ENCODE peak calls at places on chromosomes 12 and 14, in five cellular contexts. B is activated CD4-positive, alpha-beta T cell treated with anti-CD3 and anti-CD28 coated beads for 48 hours; C is NCI-H1048; F is Right ventricle myocardium superior; Q is GM23248. U is an unnamed sample.

GRCh38 chr12:33438890-33439586 is 581 bp downstream of the SYT10 start:
- DNase-seq in B (no peak), C (no peak), F (no peak), Q (peak), U (no peak)

GRCh38 chr12:104630230-104630670 is 173.5 kb downstream of the CHST11 start:
- DNase-seq in B (no peak), C (no peak), F (no peak), Q (no peak), U (no peak)

GRCh38 chr12:52335598-52336262 is 14.5 kb upstream of the KRT83 start:
- DNase-seq in B (no peak), C (no peak), F (no peak), Q (no peak), U (no peak)

GRCh38 chr12:90858261-90858660 is 96.7 kb downstream of the CCER1 start:
- DNase-seq in B (no peak), C (peak), F (no peak), Q (no peak), U (peak)

GRCh38 chr12:49037111-49037946 is 18.8 kb upstream of the PRKAG1 start:
- DNase-seq in B (no peak), C (no peak), F (peak), Q (no peak), U (no peak)

GRCh38 chr14:92694807-92695206 is 53.6 kb downstream of the LGMN start:
- DNase-seq in B (no peak), C (no peak), F (no peak), Q (peak), U (no peak)

GRCh38 chr12:94705656-94706055 is 55.3 kb upstream of the TMCC3 start:
- DNase-seq in B (no peak), C (no peak), F (no peak), Q (no peak), U (no peak)

GRCh38 chr12:95848575-95849388 is 10.0 kb upstream of the SNRPF start:
- DNase-seq in B (no peak), C (no peak), F (no peak), Q (peak), U (peak)

GRCh38 chr12:122145505-122146330 is 28.3 kb downstream of the IL31 start:
- DNase-seq in B (no peak), C (no peak), F (no peak), Q (no peak), U (no peak)

GRCh38 chr12:93373847-93374723 is 3.6 kb upstream of the NUDT4 start:
- DNase-seq in B (no peak), C (no peak), F (no peak), Q (no peak), U (no peak)

GRCh38 chr12:56803750-56804149 is 40.6 kb downstream of the HSD17B6 start:
- DNase-seq in B (no peak), C (no peak), F (peak), Q (peak), U (no peak)

GRCh38 chr14:92033912-92034687 is 5.8 kb downstream of the TRIP11 start:
- DNase-seq in B (no peak), C (no peak), F (no peak), Q (no peak), U (no peak)

GRCh38 chr14:60217713-60218112 is 31.3 kb upstream of the PPM1A start:
- DNase-seq in B (no peak), C (no peak), F (no peak), Q (no peak), U (no peak)

GRCh38 chr12:2692156-2692555 is 102.6 kb upstream of the FKBP4 start:
- DNase-seq in B (peak), C (no peak), F (no peak), Q (no peak), U (no peak)